ENCODE peak calls at places on chromosomes 7 and 10, in seven cellular contexts. B, D, O, R, J, M and G are unnamed samples.

GRCh38 chr7:17069146-17069545 is 187.4 kb upstream of the AGR3 start:
- DNase-seq in B (peak; percentile 52), R (no peak), O (peak; percentile 98), D (no peak), M (no peak), J (no peak), G (no peak)

GRCh38 chr7:26857534-26858228 is 6.7 kb downstream of the SKAP2 start:
- DNase-seq in B (peak; percentile 50), O (no peak), D (peak; percentile 8), M (no peak), R (no peak), J (no peak), G (no peak)

GRCh38 chr10:98074315-98074911 is 44.0 kb upstream of the CRTAC1 start:
- DNase-seq in M (peak; percentile 3), B (no peak), R (no peak), J (peak; percentile 3), D (no peak), O (peak; percentile 3), G (peak; percentile 1)

GRCh38 chr7:137642467-137642866 is 204.3 kb downstream of the DGKI start:
- DNase-seq in M (peak; percentile 5), R (no peak), D (peak; percentile 84), J (no peak), B (no peak), O (no peak), G (peak; percentile 79)

GRCh38 chr7:118184392-118184899 is 482 bp downstream of the LSM8 start:
- DNase-seq in M (no peak), R (no peak), J (no peak), D (no peak), O (peak; percentile 11), B (no peak), G (no peak)

GRCh38 chr10:44473146-44473545 is 88.2 kb upstream of the CXCL12 start:
- DNase-seq in R (no peak), M (no peak), B (no peak), D (no peak), O (no peak), J (no peak), G (no peak)

GRCh38 chr7:129118182-129118581 is 26.3 kb upstream of the TSPAN33 start:
- DNase-seq in D (no peak), M (no peak), R (no peak), B (no peak), O (no peak), J (no peak), G (no peak)

GRCh38 chr7:7554647-7555575 is 11.8 kb upstream of the MIOS start:
- DNase-seq in B (no peak), M (no peak), D (peak; percentile 55), J (no peak), O (no peak), R (no peak), G (no peak)

GRCh38 chr7:105306160-105306784 is 82.4 kb downstream of the SRPK2 start:
- DNase-seq in O (peak; percentile 28), B (no peak), D (no peak), R (no peak), J (no peak), M (no peak), G (no peak)

GRCh38 chr10:33143160-33143728 is 185.2 kb upstream of the ITGB1 start:
- DNase-seq in J (peak; percentile 75), R (peak; percentile 31), O (peak; percentile 91), M (no peak), B (no peak), D (peak; percentile 83), G (no peak)

GRCh38 chr10:80485410-80486135 is 31.5 kb downstream of the TSPAN14 start:
- DNase-seq in M (no peak), J (no peak), B (no peak), R (no peak), O (no peak), D (no peak), G (no peak)

GRCh38 chr7:106104861-106105260 is 7.3 kb downstream of the SYPL1 start:
- DNase-seq in D (no peak), O (no peak), J (no peak), B (no peak), M (no peak), R (no peak), G (no peak)

GRCh38 chr10:91681361-91682276 is 48.7 kb upstream of the PPP1R3C start:
- DNase-seq in J (no peak), M (no peak), R (no peak), B (no peak), D (no peak), O (peak; percentile 39), G (no peak)

GRCh38 chr7:44729949-44730590 is 18.6 kb upstream of the ZMIZ2 start:
- DNase-seq in B (no peak), M (no peak), J (no peak), O (no peak), D (no peak), R (no peak), G (no peak)

GRCh38 chr7:155824195-155824915 is 12.1 kb upstream of the SHH start:
- DNase-seq in M (peak; percentile 53), O (peak; percentile 56), J (no peak), D (no peak), R (no peak), B (no peak), G (no peak)

GRCh38 chr7:98970031-98970615 is 91.8 kb downstream of the TRRAP start:
- DNase-seq in D (no peak), M (no peak), O (no peak), B (no peak), R (no peak), J (no peak), G (no peak)

GRCh38 chr7:49001610-49002033 is 77.3 kb downstream of the CDC14C start:
- DNase-seq in M (no peak), O (peak; percentile 33), B (no peak), D (peak; percentile 8), R (no peak), J (no peak), G (no peak)

GRCh38 chr7:100685049-100685605 is 8.9 kb downstream of the GIGYF1 start:
- DNase-seq in J (no peak), O (no peak), D (no peak), B (no peak), R (no peak), M (no peak), G (no peak)

GRCh38 chr10:103781329-103782061 is 73.9 kb downstream of the SH3PXD2A start:
- DNase-seq in D (peak; percentile 99), O (peak; percentile 98), M (peak; percentile 92), B (no peak), R (no peak), J (peak; percentile 18), G (peak; percentile 92)

GRCh38 chr10:120432209-120432608 is 24.8 kb upstream of the PLPP4 start:
- DNase-seq in M (no peak), D (peak; percentile 25), J (no peak), R (no peak), B (no peak), O (no peak), G (no peak)

GRCh38 chr10:120437541-120437940 is 19.5 kb upstream of the PLPP4 start:
- DNase-seq in M (no peak), J (no peak), R (no peak), D (peak; percentile 48), O (no peak), B (no peak), G (no peak)

GRCh38 chr10:120433176-120433575 is 23.9 kb upstream of the PLPP4 start:
- DNase-seq in M (no peak), J (no peak), R (no peak), B (no peak), D (no peak), O (no peak), G (no peak)

GRCh38 chr10:120431356-120431755 is 25.7 kb upstream of the PLPP4 start:
- DNase-seq in R (no peak), D (no peak), O (peak; percentile 51), M (no peak), B (no peak), J (no peak), G (no peak)

GRCh38 chr10:120436431-120437142 is 20.4 kb upstream of the PLPP4 start:
- DNase-seq in D (no peak), J (no peak), B (no peak), M (no peak), R (no peak), O (no peak), G (no peak)
- TF ChIP-seq CTCF in D (peak; percentile 21), J (peak; percentile 32), B (no peak), M (peak; percentile 16), R (no peak), O (peak; percentile 12), G (no peak)

GRCh38 chr10:113681533-113682470 is 2.1 kb downstream of the CASP7 start:
- DNase-seq in R (no peak), M (no peak), B (no peak), O (no peak), J (no peak), D (peak; percentile 5), G (no peak)
- H3K4me3 ChIP-seq in R (no peak overlapping the region), M (no peak overlapping the region), B (no peak overlapping the region), O (no peak overlapping the region), J (no peak overlapping the region), D (no peak overlapping the region), G (peak overlapping the region; percentile 75)

GRCh38 chr7:34158754-34159153 is 253.4 kb downstream of the BMPER start:
- DNase-seq in M (no peak), J (no peak), O (peak; percentile 14), D (no peak), R (no peak), B (no peak), G (no peak)
- TF ChIP-seq CTCF in M (peak; percentile 2), J (peak; percentile 24), O (peak; percentile 37), D (no peak), R (no peak), B (no peak), G (no peak)

GRCh38 chr7:102096706-102097427 is 189.8 kb upstream of the SH2B2 start:
- DNase-seq in J (no peak), R (no peak), B (no peak), D (no peak), M (no peak), O (peak; percentile 15), G (no peak)

GRCh38 chr7:102094311-102094710 is 192.4 kb upstream of the SH2B2 start:
- DNase-seq in B (no peak), D (peak; percentile 81), M (no peak), O (no peak), J (no peak), R (no peak), G (peak; percentile 26)

GRCh38 chr7:102097601-102098161 is 189.0 kb upstream of the SH2B2 start:
- DNase-seq in B (no peak), R (no peak), M (no peak), D (peak; percentile 12), J (no peak), O (peak; percentile 13), G (no peak)

GRCh38 chr7:102095933-102096332 is 190.7 kb upstream of the SH2B2 start:
- DNase-seq in B (no peak), D (no peak), O (no peak), M (no peak), R (no peak), J (no peak), G (no peak)

GRCh38 chr7:102093599-102094001 is 193.1 kb upstream of the SH2B2 start:
- DNase-seq in M (no peak), B (no peak), R (no peak), O (no peak), J (no peak), D (no peak), G (no peak)
- H3K4me3 ChIP-seq in M (no peak overlapping the region), B (no peak overlapping the region), R (no peak overlapping the region), O (no peak overlapping the region), J (no peak overlapping the region), D (peak overlapping the region; percentile 3), G (no peak overlapping the region)

DNA sequence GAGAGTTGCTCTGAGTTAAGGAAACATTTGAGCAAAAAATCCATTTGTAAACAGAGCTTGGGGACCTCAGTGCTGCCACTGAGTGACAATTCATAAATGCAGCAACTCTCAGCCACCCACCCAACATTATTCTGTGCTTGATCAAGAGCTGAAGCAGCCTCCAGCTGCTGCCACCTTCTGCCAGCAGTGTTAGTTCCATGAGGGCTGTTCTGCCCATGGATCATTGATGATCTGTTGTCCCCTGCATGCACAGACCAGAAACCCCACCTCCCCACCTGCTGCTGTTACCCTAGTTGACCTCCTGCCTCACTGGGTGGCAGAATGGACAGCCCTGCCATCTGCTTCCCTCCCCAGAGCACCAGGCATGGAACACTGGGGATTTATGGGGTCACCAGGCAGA is 305.4 kb downstream of the KCNMA1 start:
- DNase-seq in J (no peak), R (no peak), M (no peak), B (no peak), O (no peak), D (no peak), G (no peak)
- TF ChIP-seq CTCF in J (no peak), R (no peak), M (no peak), B (no peak), O (no peak), D (no peak), G (no peak)